ENCODE peak calls at places on chromosomes 6 and 20, in nine cellular contexts. I, X, F, V, Q, R, J, C and S are unnamed samples.

GRCh38 chr6:157106487-157106886 is 216.8 kb downstream of the TMEM242 start:
- DNase-seq in I (peak), X (peak), F (peak), V (no peak), Q (no peak), R (peak), J (peak), C (no peak), S (peak)

GRCh38 chr20:23396961-23397620 is 24.2 kb downstream of the NAPB start:
- DNase-seq in I (peak), X (no peak), F (peak), V (no peak), Q (no peak), R (peak), J (peak), C (no peak), S (no peak)

GRCh38 chr6:3751730-3752537 is 421 bp upstream of the PXDC1 start:
- DNase-seq in I (peak), X (peak), F (peak), V (peak), Q (peak), R (peak), J (peak), C (peak), S (peak)

GRCh38 chr6:79420054-79420453 is 117.2 kb downstream of the LCA5 start:
- DNase-seq in I (peak), X (no peak), F (no peak), V (no peak), Q (no peak), R (no peak), J (no peak), C (no peak), S (no peak)

GRCh38 chr6:25670793-25671513 is 18.9 kb downstream of the SCGN start:
- DNase-seq in I (peak), X (peak), F (no peak), V (no peak), Q (no peak), R (peak), J (no peak), C (no peak), S (no peak)

GRCh38 chr6:79280756-79281155 is 46.3 kb upstream of the HMGN3 start:
- DNase-seq in I (no peak), X (no peak), F (no peak), V (no peak), Q (no peak), R (no peak), J (no peak), C (no peak), S (no peak)

GRCh38 chr6:100246206-100246605 is 218.5 kb downstream of the SIM1 start:
- DNase-seq in I (no peak), X (no peak), F (no peak), V (no peak), Q (no peak), R (no peak), J (peak), C (no peak), S (peak)

GRCh38 chr6:1952726-1953360 is 292.6 kb downstream of the GMDS start:
- DNase-seq in I (no peak), X (peak), F (peak), V (no peak), Q (no peak), R (peak), J (peak), C (no peak), S (peak)

GRCh38 chr6:16473184-16473907 is 235.0 kb downstream of the GMPR start:
- DNase-seq in I (no peak), X (no peak), F (no peak), V (no peak), Q (peak), R (no peak), J (no peak), C (no peak), S (no peak)

GRCh38 chr20:11001767-11002540 is 328.2 kb upstream of the JAG1 start:
- DNase-seq in I (peak), X (peak), F (peak), V (no peak), Q (no peak), R (peak), J (peak), C (no peak), S (peak)

GRCh38 chr20:39347626-39348025 is 385.5 kb downstream of the DHX35 start:
- DNase-seq in I (no peak), X (no peak), F (no peak), V (no peak), Q (no peak), R (no peak), J (no peak), C (no peak), S (no peak)

GRCh38 chr20:36261389-36262105 is 25.3 kb downstream of the AAR2 start:
- DNase-seq in I (no peak), X (peak), F (no peak), V (no peak), Q (no peak), R (no peak), J (no peak), C (no peak), S (no peak)

GRCh38 chr6:22632561-22632960 is 63.2 kb downstream of the HDGFL1 start:
- DNase-seq in I (no peak), X (no peak), F (no peak), V (no peak), Q (no peak), R (no peak), J (no peak), C (peak), S (no peak)

GRCh38 chr20:50379049-50379990 is 130.9 kb upstream of the PTPN1 start:
- DNase-seq in I (peak), X (no peak), F (peak), V (no peak), Q (no peak), R (peak), J (peak), C (no peak), S (peak)

GRCh38 chr20:37346526-37347346 is 796 bp downstream of the SRC start:
- DNase-seq in I (no peak), X (no peak), F (no peak), V (peak), Q (no peak), R (peak), J (no peak), C (peak), S (no peak)

GRCh38 chr6:134099770-134100169 is 47.3 kb upstream of the SLC2A12 start:
- DNase-seq in I (no peak), X (no peak), F (no peak), V (no peak), Q (no peak), R (no peak), J (no peak), C (no peak), S (no peak)

GRCh38 chr6:24537771-24538385 is 43.1 kb downstream of the ALDH5A1 start:
- DNase-seq in I (no peak), X (peak), F (peak), V (no peak), Q (no peak), R (peak), J (peak), C (no peak), S (no peak)

GRCh38 chr6:79180082-79180481 is 54.4 kb downstream of the HMGN3 start:
- DNase-seq in I (no peak), X (peak), F (no peak), V (no peak), Q (no peak), R (no peak), J (no peak), C (no peak), S (no peak)

GRCh38 chr6:16514249-16514648 is 247.0 kb downstream of the ATXN1 start:
- DNase-seq in I (peak), X (peak), F (peak), V (peak), Q (no peak), R (peak), J (peak), C (no peak), S (peak)

GRCh38 chr20:59145926-59146800 is 17.5 kb upstream of the ZNF831 start:
- DNase-seq in I (no peak), X (no peak), F (no peak), V (no peak), Q (no peak), R (no peak), J (no peak), C (no peak), S (no peak)

GRCh38 chr6:107114213-107114871 is 973 bp downstream of the BEND3 start:
- DNase-seq in I (peak), X (peak), F (peak), V (peak), Q (peak), R (peak), J (peak), C (peak), S (peak)

GRCh38 chr6:107115695-107116327 is 496 bp upstream of the BEND3 start:
- DNase-seq in I (peak), X (peak), F (no peak), V (peak), Q (peak), R (peak), J (no peak), C (peak), S (peak)

GRCh38 chr6:107114872-107115694 is at the start of gene BEND3:
- DNase-seq in I (no peak), X (peak), F (no peak), V (peak), Q (peak), R (peak), J (no peak), C (peak), S (peak)

GRCh38 chr6:107116328-107116892 is 1.1 kb upstream of the BEND3 start:
- DNase-seq in I (peak), X (peak), F (no peak), V (peak), Q (peak), R (peak), J (no peak), C (peak), S (peak)

DNA sequence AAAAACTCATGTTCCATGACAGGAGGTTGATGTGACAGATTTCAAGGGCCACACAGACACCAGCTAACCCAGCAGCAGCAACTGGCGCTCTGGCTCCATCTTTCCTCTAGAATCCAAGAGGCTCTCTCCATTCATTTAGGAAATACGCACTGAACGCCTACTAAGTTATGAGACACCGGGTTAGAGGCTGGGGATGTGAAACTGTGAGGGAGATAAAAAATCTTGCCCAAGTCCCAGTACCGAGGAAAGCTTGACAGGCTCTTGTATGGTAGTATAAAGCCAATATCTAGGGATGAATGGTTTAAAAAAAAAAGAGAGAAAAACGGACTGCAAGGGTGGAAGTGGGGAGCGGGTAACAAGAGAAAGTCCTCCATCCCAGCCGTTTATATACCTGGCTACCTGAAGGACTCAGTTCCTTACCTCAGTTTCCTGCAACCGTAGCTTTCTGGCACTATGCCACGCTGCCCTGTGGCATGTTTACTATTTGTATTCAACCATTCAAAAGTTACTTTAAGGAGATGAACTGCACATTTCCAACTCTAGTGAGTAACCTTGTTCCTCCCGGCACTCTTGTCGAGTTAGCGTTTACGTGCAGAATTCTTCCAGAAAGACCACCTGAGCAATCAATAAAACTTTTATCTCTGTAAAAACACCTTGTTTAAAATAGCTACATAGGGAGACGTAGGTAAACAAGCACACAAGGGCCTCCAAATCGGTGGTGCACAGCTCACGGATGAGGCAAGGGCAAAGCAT is 1.7 kb downstream of the BEND3 start:
- DNase-seq in I (no peak), X (no peak), F (no peak), V (peak), Q (peak), R (no peak), J (no peak), C (no peak), S (no peak)
- H3K9ac ChIP-seq in I (peak), X (peak), F (peak), V (peak), Q (peak), R (peak), J (no peak), C (peak), S (peak)

GRCh38 chr6:10662207-10662606 is 32.2 kb downstream of the C6orf52 start:
- DNase-seq in I (no peak), X (no peak), F (no peak), V (no peak), Q (no peak), R (no peak), J (no peak), C (no peak), S (no peak)

GRCh38 chr6:10662742-10663141 is 31.7 kb downstream of the C6orf52 start:
- DNase-seq in I (no peak), X (no peak), F (no peak), V (no peak), Q (no peak), R (no peak), J (no peak), C (no peak), S (no peak)

GRCh38 chr6:10655508-10656055 is 38.8 kb downstream of the C6orf52 start:
- DNase-seq in I (no peak), X (no peak), F (no peak), V (no peak), Q (no peak), R (no peak), J (no peak), C (no peak), S (no peak)

GRCh38 chr6:10658910-10659696 is 35.3 kb downstream of the C6orf52 start:
- DNase-seq in I (no peak), X (no peak), F (no peak), V (no peak), Q (no peak), R (no peak), J (no peak), C (no peak), S (peak)

GRCh38 chr6:10659697-10660348 is 34.6 kb downstream of the C6orf52 start:
- DNase-seq in I (no peak), X (no peak), F (no peak), V (peak), Q (no peak), R (no peak), J (no peak), C (no peak), S (peak)
- H3K9ac ChIP-seq in I (no peak), X (no peak), F (peak), V (no peak), Q (no peak), R (no peak), J (no peak), C (no peak), S (no peak)

GRCh38 chr6:160344281-160344680 is 3.9 kb upstream of the SLC22A3 start:
- DNase-seq in I (no peak), X (peak), F (no peak), V (no peak), Q (no peak), R (no peak), J (no peak), C (no peak), S (no peak)
- H3K9ac ChIP-seq in I (no peak), X (no peak), F (no peak), V (no peak), Q (no peak), R (no peak), J (no peak), C (no peak), S (no peak)

DNA sequence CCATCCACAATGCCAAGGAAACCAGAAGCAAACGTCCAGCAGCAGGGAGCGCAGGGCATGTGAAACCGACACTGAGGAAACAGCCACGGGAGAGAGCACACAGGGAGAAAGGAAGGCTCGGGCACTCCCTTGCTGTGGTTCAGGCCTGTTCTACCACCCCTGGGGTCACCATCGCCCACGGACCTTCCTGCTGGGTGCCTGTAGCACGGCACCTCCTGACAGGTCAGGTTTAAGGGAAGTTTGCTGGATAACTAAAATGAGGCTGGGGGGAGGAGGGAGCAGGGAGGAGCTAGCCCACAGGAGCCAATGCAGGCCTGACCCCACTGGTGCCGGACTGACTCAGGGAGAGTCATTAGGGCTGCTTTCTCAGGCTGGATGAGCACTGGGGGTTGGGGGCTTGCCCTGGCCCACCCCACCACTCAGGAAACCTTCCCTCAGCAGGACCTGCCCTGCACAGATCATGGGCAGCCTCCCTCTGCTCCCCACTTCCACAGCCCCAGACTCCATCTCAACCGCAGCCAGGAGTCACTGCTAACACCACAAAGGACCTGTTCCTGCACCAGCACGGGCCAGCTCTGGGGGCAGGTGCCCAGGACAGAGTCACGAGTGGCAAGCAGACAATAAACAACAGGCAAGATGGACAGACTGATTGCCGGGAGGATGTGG is 2.3 kb downstream of the UCKL1 start:
- DNase-seq in I (no peak), X (no peak), F (no peak), V (no peak), Q (no peak), R (peak), J (no peak), C (no peak), S (no peak)
- H3K9ac ChIP-seq in I (no peak), X (no peak), F (no peak), V (no peak), Q (no peak), R (peak), J (no peak), C (peak), S (peak)

GRCh38 chr6:32129297-32130088 is 595 bp downstream of the FKBPL start:
- DNase-seq in I (no peak), X (peak), F (no peak), V (no peak), Q (no peak), R (peak), J (no peak), C (no peak), S (no peak)
- H3K9ac ChIP-seq in I (peak), X (peak), F (peak), V (peak), Q (peak), R (peak), J (peak), C (no peak), S (peak)

GRCh38 chr20:1301031-1301529 is 27.9 kb downstream of the SDCBP2 start:
- DNase-seq in I (peak), X (peak), F (peak), V (peak), Q (no peak), R (peak), J (peak), C (no peak), S (peak)
- H3K9ac ChIP-seq in I (no peak), X (no peak), F (no peak), V (no peak), Q (no peak), R (no peak), J (no peak), C (no peak), S (peak)